ENCODE peak calls at places on chromosome 7, in seven cellular contexts. K is body of pancreas, P is AG04450, N is brain microvascular endothelial cell, U is neural progenitor cell, I is cardiac muscle cell, J is H1. Y is an unnamed sample.

GRCh38 chr7:73988197-73988596 is 39.8 kb upstream of the ELN start:
- DNase-seq in K (no peak), P (no peak), N (no peak), U (no peak), I (peak), J (no peak), Y (no peak)

GRCh38 chr7:23938937-23939552 is 229.0 kb downstream of the STK31 start:
- DNase-seq in K (peak), P (no peak), N (peak), U (peak), I (peak), J (peak), Y (no peak)

GRCh38 chr7:150784954-150785353 is 15.2 kb downstream of the TMEM176B start:
- DNase-seq in K (no peak), P (no peak), N (no peak), U (no peak), I (no peak), J (no peak), Y (no peak)

GRCh38 chr7:2468227-2468626 is 8.0 kb downstream of the GRIFIN start:
- DNase-seq in K (no peak), P (no peak), N (no peak), U (no peak), I (no peak), J (no peak), Y (no peak)

GRCh38 chr7:22702516-22702915 is 24.5 kb upstream of the IL6 start:
- DNase-seq in K (no peak), P (no peak), N (no peak), U (no peak), I (no peak), J (no peak), Y (no peak)

GRCh38 chr7:2070151-2070763 is 162.5 kb downstream of the MAD1L1 start:
- DNase-seq in K (no peak), P (no peak), N (no peak), U (no peak), I (no peak), J (no peak), Y (no peak)

GRCh38 chr7:112449353-112449752 is 907 bp upstream of the IFRD1 start:
- DNase-seq in K (peak), P (no peak), N (peak), U (no peak), I (no peak), J (no peak), Y (peak)

GRCh38 chr7:45089314-45089891 is 634 bp upstream of the NACAD start:
- DNase-seq in K (peak), P (no peak), N (peak), U (peak), I (peak), J (peak), Y (peak)

GRCh38 chr7:52639126-52639525 is 396.3 kb upstream of the POM121L12 start:
- DNase-seq in K (no peak), P (no peak), N (no peak), U (peak), I (no peak), J (peak), Y (no peak)

GRCh38 chr7:1055084-1055450 is 10.7 kb downstream of the GPR146 start:
- DNase-seq in K (no peak), P (peak), N (no peak), U (no peak), I (peak), J (no peak), Y (peak)
- H3K27ac ChIP-seq in K (peak), P (no peak), N (no peak), U (peak), I (no peak), J (no peak), Y (peak)

GRCh38 chr7:80841566-80842478 is 77.0 kb downstream of the SEMA3C start:
- DNase-seq in K (no peak), P (no peak), N (no peak), U (peak), I (no peak), J (no peak), Y (no peak)
- H3K27ac ChIP-seq in K (no peak), P (no peak), N (no peak), U (no peak), I (no peak), J (no peak), Y (no peak)

GRCh38 chr7:157318015-157318706 is 18.6 kb upstream of the DNAJB6 start:
- DNase-seq in K (no peak), P (no peak), N (peak), U (no peak), I (no peak), J (no peak), Y (no peak)

DNA sequence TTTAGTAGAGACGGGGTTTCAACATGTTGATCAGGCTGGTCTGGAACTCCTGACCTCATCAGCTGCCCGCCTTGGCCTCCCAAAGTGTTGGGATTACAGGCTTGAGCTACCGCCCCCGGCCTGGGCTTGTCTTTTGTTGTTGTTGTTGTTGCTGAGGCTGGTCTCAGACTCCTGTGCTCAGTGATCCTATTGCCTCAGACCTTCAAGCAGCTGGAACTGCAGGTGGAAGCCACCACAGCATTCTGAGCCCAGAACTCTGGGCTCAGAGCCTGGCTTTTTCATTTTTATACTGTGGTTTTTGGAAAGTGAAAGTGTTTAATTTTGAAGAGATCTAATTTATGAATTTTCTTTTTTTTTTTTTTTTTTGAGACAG is 16.2 kb upstream of the DNAJB6 start:
- DNase-seq in K (no peak), P (no peak), N (no peak), U (no peak), I (peak), J (no peak), Y (no peak)
- H3K27ac ChIP-seq in K (no peak), P (peak), N (no peak), U (no peak), I (no peak), J (no peak), Y (no peak)

GRCh38 chr7:13467111-13467547 is 522.3 kb downstream of the ETV1 start:
- DNase-seq in K (no peak), P (no peak), N (no peak), U (peak), I (no peak), J (no peak), Y (no peak)
- H3K27ac ChIP-seq in K (no peak), P (no peak), N (no peak), U (peak), I (no peak), J (no peak), Y (no peak)

Y was measured in CD4-positive, CD25-positive, alpha-beta regulatory T cell.